ENCODE peak calls at places on chromosomes 12 and 14, in ten cellular contexts. C is SJSA1; Q is heart left ventricle; A is GM12878; W is sigmoid colon; I is K562; T is pancreas; Z is Karpas-422; S is fibroblast of lung; F is CD8-positive, alpha-beta memory T cell. D is an unnamed sample.

GRCh38 chr14:29982993-29983392 is 55.3 kb upstream of the PRKD1 start:
- DNase-seq in C (no peak), Q (no peak), A (no peak), W (no peak), I (no peak), T (no peak), Z (no peak), S (no peak), F (no peak), D (no peak)

GRCh38 chr12:48286665-48287064 is 64.1 kb downstream of the ZNF641 start:
- DNase-seq in C (peak; percentile 66), Q (no peak), A (no peak), W (no peak), I (no peak), T (no peak), Z (peak; percentile 61), S (no peak), F (no peak), D (no peak)

GRCh38 chr12:71439613-71440392 is at the start of gene LGR5:
- DNase-seq in C (no peak), Q (no peak), A (no peak), W (no peak), I (no peak), T (no peak), Z (no peak), S (peak; percentile 25), F (no peak), D (peak; percentile 36)

GRCh38 chr12:47748507-47748828 is 10.2 kb downstream of the RAPGEF3 start:
- DNase-seq in C (no peak), Q (no peak), A (no peak), W (no peak), I (no peak), T (no peak), Z (no peak), S (no peak), F (no peak), D (no peak)

GRCh38 chr14:35366521-35366976 is 38.0 kb downstream of the NFKBIA start:
- DNase-seq in C (no peak), Q (no peak), A (no peak), W (no peak), I (no peak), T (no peak), Z (no peak), S (no peak), F (no peak), D (no peak)

GRCh38 chr12:78555802-78556201 is 308.8 kb upstream of the SYT1 start:
- DNase-seq in C (no peak), Q (no peak), A (no peak), W (no peak), I (no peak), T (no peak), Z (no peak), S (no peak), F (no peak), D (no peak)

GRCh38 chr12:114684098-114684869 is at the start of gene TBX3:
- DNase-seq in C (peak; percentile 98), Q (peak; percentile 92), A (no peak), W (peak; percentile 97), I (peak; percentile 91), T (peak; percentile 60), Z (no peak), S (peak; percentile 100), F (no peak), D (peak; percentile 96)

GRCh38 chr12:77754086-77754485 is 76.6 kb upstream of the NAV3 start:
- DNase-seq in C (no peak), Q (no peak), A (no peak), W (no peak), I (no peak), T (no peak), Z (no peak), S (no peak), F (no peak), D (no peak)

DNA sequence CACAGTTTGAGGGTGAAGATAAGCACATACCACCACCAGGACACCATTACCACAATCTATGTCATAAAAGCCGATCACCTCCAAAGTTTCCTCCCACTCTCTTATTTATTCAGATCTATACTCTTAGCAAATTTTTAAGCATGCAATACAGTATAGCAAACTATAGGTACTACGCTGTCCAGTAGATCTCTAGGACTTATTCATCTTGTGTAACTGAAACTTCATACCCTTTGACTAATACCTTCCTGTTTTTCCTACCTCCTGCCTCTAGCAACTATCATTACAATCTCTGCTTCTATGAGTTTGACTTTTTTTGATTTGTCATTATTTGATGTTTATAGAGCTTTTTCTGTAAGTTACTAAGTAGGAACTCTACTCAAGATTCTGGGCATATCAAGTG is 84.5 kb upstream of the MANSC4 start:
- DNase-seq in C (no peak), Q (no peak), A (no peak), W (no peak), I (no peak), T (no peak), Z (no peak), S (no peak), F (no peak), D (no peak)
- H3K4me1 ChIP-seq in C (peaks cover 23% of the 10 kb centered on the region), Q (peaks cover 3% of the 10 kb centered on the region), A (peaks cover 8% of the 10 kb centered on the region), W (no peaks in the 10 kb centered on the region), I (peaks cover 4% of the 10 kb centered on the region), T (no peaks in the 10 kb centered on the region), Z (no peaks in the 10 kb centered on the region), S (peaks cover 4% of the 10 kb centered on the region), F (no peaks in the 10 kb centered on the region), D (no peaks in the 10 kb centered on the region)

GRCh38 chr12:131018221-131018620 is 64.5 kb downstream of the ADGRD1 start:
- DNase-seq in C (no peak), Q (no peak), A (no peak), W (no peak), I (no peak), T (no peak), Z (no peak), S (no peak), F (no peak), D (no peak)

GRCh38 chr12:131017477-131017991 is 63.8 kb downstream of the ADGRD1 start:
- DNase-seq in C (no peak), Q (no peak), A (no peak), W (no peak), I (no peak), T (no peak), Z (no peak), S (no peak), F (no peak), D (no peak)

GRCh38 chr12:131021142-131021541 is 67.4 kb downstream of the ADGRD1 start:
- DNase-seq in C (no peak), Q (no peak), A (no peak), W (no peak), I (no peak), T (no peak), Z (no peak), S (no peak), F (no peak), D (no peak)

GRCh38 chr12:131018808-131019397 is 65.2 kb downstream of the ADGRD1 start:
- DNase-seq in C (no peak), Q (no peak), A (no peak), W (no peak), I (no peak), T (no peak), Z (no peak), S (no peak), F (no peak), D (no peak)

DNA sequence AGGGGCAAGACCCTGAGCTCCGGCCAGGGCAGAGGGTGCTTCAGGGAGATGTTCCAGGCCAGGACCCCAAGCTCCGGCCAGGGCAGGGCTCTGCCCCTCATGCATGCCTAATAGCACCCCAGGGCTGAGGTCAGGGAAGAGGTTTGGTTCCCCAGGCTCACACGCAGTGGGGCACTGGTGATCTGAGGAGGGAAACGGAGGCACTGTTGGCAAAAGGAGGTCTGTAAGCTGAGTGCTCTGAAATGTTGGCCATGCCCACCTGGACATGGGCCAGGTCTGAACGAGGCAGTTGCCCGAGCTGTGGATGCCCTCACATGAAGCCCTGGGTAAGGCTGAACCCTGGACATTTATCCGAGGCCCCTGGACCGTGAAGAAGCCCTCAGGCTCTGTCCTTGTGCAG is 66.6 kb downstream of the ADGRD1 start:
- DNase-seq in C (no peak), Q (no peak), A (no peak), W (no peak), I (no peak), T (no peak), Z (no peak), S (no peak), F (no peak), D (no peak)
- H3K9me3 ChIP-seq in C (no peaks in the 10 kb centered on the region), Q (no peaks in the 10 kb centered on the region), A (no peaks in the 10 kb centered on the region), W (no peaks in the 10 kb centered on the region), I (no peaks in the 10 kb centered on the region), T (no peaks in the 10 kb centered on the region), Z (no peaks in the 10 kb centered on the region), S (no peaks in the 10 kb centered on the region), F (no peaks in the 10 kb centered on the region), D (no peaks in the 10 kb centered on the region)

GRCh38 chr14:100070310-100070709 is 5.1 kb downstream of the EVL start:
- DNase-seq in C (no peak), Q (no peak), A (no peak), W (no peak), I (no peak), T (no peak), Z (no peak), S (no peak), F (no peak), D (no peak)
- H3K27ac ChIP-seq in C (no peak overlapping the region), Q (no peak overlapping the region), A (peak overlapping the region; percentile 73), W (no peak overlapping the region), I (no peak overlapping the region), T (no peak overlapping the region), Z (no peak overlapping the region), S (no peak overlapping the region), F (peak overlapping the region; percentile 43), D (no peak overlapping the region)

GRCh38 chr12:79900951-79901350 is 33.9 kb downstream of the PPP1R12A start:
- DNase-seq in C (no peak), Q (no peak), A (no peak), W (no peak), I (no peak), T (no peak), Z (no peak), S (no peak), F (no peak), D (no peak)

GRCh38 chr12:79900199-79900598 is 34.7 kb downstream of the PPP1R12A start:
- DNase-seq in C (no peak), Q (no peak), A (no peak), W (no peak), I (no peak), T (no peak), Z (no peak), S (no peak), F (no peak), D (no peak)

GRCh38 chr12:79895041-79895440 is 39.9 kb downstream of the PPP1R12A start:
- DNase-seq in C (no peak), Q (no peak), A (no peak), W (no peak), I (no peak), T (no peak), Z (no peak), S (no peak), F (no peak), D (no peak)

GRCh38 chr12:79895804-79896203 is 39.1 kb downstream of the PPP1R12A start:
- DNase-seq in C (no peak), Q (no peak), A (no peak), W (no peak), I (no peak), T (no peak), Z (no peak), S (no peak), F (no peak), D (no peak)

DNA sequence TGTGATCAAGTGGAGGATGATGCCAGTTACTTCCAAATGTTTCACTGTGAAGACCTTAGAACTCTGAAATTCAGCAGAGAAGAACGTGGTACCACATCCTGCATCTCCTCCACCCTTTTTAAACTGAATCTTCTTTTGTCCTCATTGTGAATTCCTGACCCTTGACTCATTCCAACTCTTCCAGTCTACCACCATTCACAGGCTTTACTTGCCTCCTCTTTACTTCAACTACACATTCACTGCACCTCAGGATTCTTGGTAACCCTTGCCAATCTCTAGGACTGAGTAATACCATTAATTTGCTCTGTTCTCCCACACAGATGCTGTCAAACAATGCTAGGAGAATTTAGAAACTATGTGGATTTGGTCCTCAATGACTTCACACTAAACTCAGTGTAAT is 37.3 kb downstream of the PPP1R12A start:
- DNase-seq in C (peak; percentile 67), Q (no peak), A (no peak), W (no peak), I (no peak), T (no peak), Z (no peak), S (peak; percentile 62), F (no peak), D (no peak)
- H3K4me1 ChIP-seq in C (peaks cover 47% of the 10 kb centered on the region), Q (peaks cover 63% of the 10 kb centered on the region), A (no peaks in the 10 kb centered on the region), W (no peaks in the 10 kb centered on the region), I (no peaks in the 10 kb centered on the region), T (peaks cover 5% of the 10 kb centered on the region), Z (peaks cover 5% of the 10 kb centered on the region), S (peaks cover 2% of the 10 kb centered on the region), F (peaks cover 33% of the 10 kb centered on the region), D (no peaks in the 10 kb centered on the region)